ENCODE peak calls at places on chromosome 5, in four cellular contexts. One of them, this sample, is unnamed.

GRCh38 chr5:79503794-79504495 is 10.0 kb downstream of the HOMER1 start:
- DNase-seq in MM.1S: no peak
- DNase-seq in right lobe of liver: no peak
- DNase-seq in NK-92 treated with Interleukin-12 subunit alpha and Interleukin-12 subunit beta, amount 100 ng/mL, for 24 hours: no peak
- DNase-seq in this sample: no peak

GRCh38 chr5:139835656-139836055 is 40.0 kb downstream of the PSD2 start:
- DNase-seq in right lobe of liver: no peak
- DNase-seq in MM.1S: no peak
- DNase-seq in NK-92 treated with Interleukin-12 subunit alpha and Interleukin-12 subunit beta, amount 100 ng/mL, for 24 hours: no peak
- DNase-seq in this sample: no peak

GRCh38 chr5:93886098-93886806 is 144.9 kb upstream of the POU5F2 start:
- DNase-seq in NK-92 treated with Interleukin-12 subunit alpha and Interleukin-12 subunit beta, amount 100 ng/mL, for 24 hours: no peak
- DNase-seq in MM.1S: no peak
- DNase-seq in right lobe of liver: no peak
- DNase-seq in this sample: no peak

GRCh38 chr5:132497488-132497997 is 7.0 kb upstream of the IRF1 start:
- DNase-seq in NK-92 treated with Interleukin-12 subunit alpha and Interleukin-12 subunit beta, amount 100 ng/mL, for 24 hours: no peak
- DNase-seq in right lobe of liver: no peak
- DNase-seq in MM.1S: no peak
- DNase-seq in this sample: peak

GRCh38 chr5:96807099-96807654 is 568 bp downstream of the ERAP1 start:
- DNase-seq in NK-92 treated with Interleukin-12 subunit alpha and Interleukin-12 subunit beta, amount 100 ng/mL, for 24 hours: no peak
- DNase-seq in MM.1S: peak
- DNase-seq in right lobe of liver: peak
- DNase-seq in this sample: peak

GRCh38 chr5:93322970-93323369 is 258.0 kb downstream of the NR2F1-AS1 start:
- DNase-seq in NK-92 treated with Interleukin-12 subunit alpha and Interleukin-12 subunit beta, amount 100 ng/mL, for 24 hours: no peak
- DNase-seq in MM.1S: no peak
- DNase-seq in right lobe of liver: no peak
- DNase-seq in this sample: no peak

GRCh38 chr5:163460562-163461176 is at the start of gene HMMR:
- DNase-seq in NK-92 treated with Interleukin-12 subunit alpha and Interleukin-12 subunit beta, amount 100 ng/mL, for 24 hours: no peak
- DNase-seq in MM.1S: peak
- DNase-seq in right lobe of liver: no peak
- DNase-seq in this sample: no peak

GRCh38 chr5:57863661-57864060 is 381.1 kb upstream of the ACTBL2 start:
- DNase-seq in NK-92 treated with Interleukin-12 subunit alpha and Interleukin-12 subunit beta, amount 100 ng/mL, for 24 hours: no peak
- DNase-seq in right lobe of liver: no peak
- DNase-seq in MM.1S: no peak
- DNase-seq in this sample: peak

GRCh38 chr5:62132279-62132678 is 173.7 kb upstream of the KIF2A start:
- DNase-seq in right lobe of liver: no peak
- DNase-seq in MM.1S: no peak
- DNase-seq in NK-92 treated with Interleukin-12 subunit alpha and Interleukin-12 subunit beta, amount 100 ng/mL, for 24 hours: no peak
- DNase-seq in this sample: no peak